ENCODE peak calls at places on chromosomes 13 and 19, in seven cellular contexts. V is endothelial cell of umbilical vein, O is HCT116, T is tibial nerve, F is ovary, J is breast epithelium, L is uterus. U is an unnamed sample.

GRCh38 chr19:55344444-55344843 is 4.8 kb downstream of the KMT5C start:
- DNase-seq in V (no peak), O (no peak), T (no peak), F (peak; percentile 30), J (no peak), L (no peak), U (no peak)

GRCh38 chr13:36858285-36858684 is 39.3 kb downstream of the RFXAP start:
- DNase-seq in V (peak; percentile 68), O (peak; percentile 31), T (peak; percentile 8), F (no peak), J (no peak), L (no peak), U (no peak)

GRCh38 chr13:79907527-79907926 is 426.6 kb downstream of the NDFIP2 start:
- DNase-seq in V (no peak), O (no peak), T (no peak), F (no peak), J (no peak), L (no peak), U (no peak)

GRCh38 chr19:14767466-14767971 is 10.8 kb downstream of the ADGRE2 start:
- DNase-seq in V (no peak), O (no peak), T (no peak), F (no peak), J (peak; percentile 37), L (no peak), U (peak; percentile 21)

GRCh38 chr13:102555914-102556553 is 40.8 kb upstream of the TPP2 start:
- DNase-seq in V (peak; percentile 52), O (peak; percentile 21), T (no peak), F (no peak), J (no peak), L (no peak), U (no peak)

GRCh38 chr13:82606008-82606407 is 1276.3 kb downstream of the SLITRK1 start:
- DNase-seq in V (no peak), O (no peak), T (no peak), F (no peak), J (no peak), L (no peak), U (no peak)

GRCh38 chr19:34967551-34967950 is 3.5 kb upstream of the ZNF792 start:
- DNase-seq in V (no peak), O (no peak), T (no peak), F (no peak), J (no peak), L (no peak), U (no peak)

GRCh38 chr13:108437496-108437895 is 168.0 kb downstream of the TNFSF13B start:
- DNase-seq in V (no peak), O (no peak), T (no peak), F (no peak), J (no peak), L (no peak), U (no peak)

GRCh38 chr13:113927661-113928581 is 46.0 kb downstream of the C13orf46 start:
- DNase-seq in V (no peak), O (no peak), T (peak; percentile 77), F (peak; percentile 52), J (peak; percentile 85), L (peak; percentile 78), U (no peak)

GRCh38 chr13:112587359-112587766 is 590 bp downstream of the TUBGCP3 start:
- DNase-seq in V (peak; percentile 85), O (peak; percentile 18), T (peak; percentile 62), F (peak; percentile 92), J (peak; percentile 71), L (peak; percentile 89), U (peak; percentile 74)

GRCh38 chr19:17243854-17244617 is 1.7 kb downstream of the NR2F6 start:
- DNase-seq in V (no peak), O (no peak), T (peak; percentile 58), F (peak; percentile 59), J (no peak), L (peak; percentile 56), U (peak; percentile 82)

GRCh38 chr13:45933203-45934014 is 81.9 kb upstream of the SIAH3 start:
- DNase-seq in V (no peak), O (no peak), T (no peak), F (no peak), J (no peak), L (no peak), U (no peak)

GRCh38 chr19:38907227-38907626 is 4.8 kb downstream of the CCER2 start:
- DNase-seq in V (no peak), O (no peak), T (no peak), F (no peak), J (no peak), L (no peak), U (no peak)

GRCh38 chr13:25840261-25840660 is 211.6 kb downstream of the SHISA2 start:
- DNase-seq in V (no peak), O (no peak), T (no peak), F (no peak), J (no peak), L (no peak), U (no peak)

GRCh38 chr13:66237411-66238062 is 992.6 kb downstream of the PCDH9 start:
- DNase-seq in V (no peak), O (no peak), T (no peak), F (no peak), J (no peak), L (no peak), U (no peak)

GRCh38 chr13:41650706-41651105 is 193.4 kb downstream of the RGCC start:
- DNase-seq in V (no peak), O (no peak), T (no peak), F (no peak), J (no peak), L (no peak), U (no peak)

GRCh38 chr19:54136864-54137113 is 773 bp upstream of the CNOT3 start:
- DNase-seq in V (no peak), O (no peak), T (no peak), F (no peak), J (no peak), L (no peak), U (no peak)
- TF ChIP-seq POLR2A in V (no peak), O (peak; percentile 87), T (no peak), F (no peak), J (no peak), L (peak; percentile 50), U (peak; percentile 31)

DNA sequence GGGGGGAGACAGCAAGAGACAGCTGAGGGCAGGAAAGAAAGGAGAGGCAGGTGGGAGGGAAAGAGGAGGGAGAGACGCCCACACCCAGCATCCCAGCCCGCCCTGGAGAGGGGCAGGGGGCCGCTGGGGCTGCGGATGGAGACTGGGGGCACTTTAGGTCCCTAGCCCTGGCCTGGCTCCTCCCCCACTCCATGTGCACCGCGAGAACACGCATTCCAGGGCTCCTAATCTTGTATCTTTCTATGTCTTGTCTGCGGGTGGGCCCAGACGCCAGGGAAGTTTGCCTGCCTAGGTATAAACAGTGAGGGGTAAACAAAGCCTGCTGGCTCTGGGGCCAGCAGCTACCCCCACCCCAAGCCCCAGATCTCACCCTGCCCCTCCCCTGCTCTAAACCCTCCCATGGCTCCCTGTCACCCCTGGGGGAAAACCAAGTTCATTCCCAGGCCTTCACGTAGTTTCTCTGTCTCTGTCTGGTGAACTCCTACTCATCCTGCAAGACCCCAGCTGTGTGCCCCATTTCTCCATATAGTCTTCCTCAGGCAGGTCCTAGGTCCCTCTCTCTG is 5.8 kb downstream of the TLE5 start:
- DNase-seq in V (no peak), O (no peak), T (no peak), F (peak; percentile 61), J (no peak), L (no peak), U (no peak)
- H3K4me1 ChIP-seq in V (peaks cover 3% of the 10 kb centered on the region), O (peaks cover 51% of the 10 kb centered on the region), T (peaks cover 24% of the 10 kb centered on the region), F (peaks cover 10% of the 10 kb centered on the region), J (peaks cover 44% of the 10 kb centered on the region), L (peaks cover 8% of the 10 kb centered on the region), U (peaks cover 8% of the 10 kb centered on the region)

DNA sequence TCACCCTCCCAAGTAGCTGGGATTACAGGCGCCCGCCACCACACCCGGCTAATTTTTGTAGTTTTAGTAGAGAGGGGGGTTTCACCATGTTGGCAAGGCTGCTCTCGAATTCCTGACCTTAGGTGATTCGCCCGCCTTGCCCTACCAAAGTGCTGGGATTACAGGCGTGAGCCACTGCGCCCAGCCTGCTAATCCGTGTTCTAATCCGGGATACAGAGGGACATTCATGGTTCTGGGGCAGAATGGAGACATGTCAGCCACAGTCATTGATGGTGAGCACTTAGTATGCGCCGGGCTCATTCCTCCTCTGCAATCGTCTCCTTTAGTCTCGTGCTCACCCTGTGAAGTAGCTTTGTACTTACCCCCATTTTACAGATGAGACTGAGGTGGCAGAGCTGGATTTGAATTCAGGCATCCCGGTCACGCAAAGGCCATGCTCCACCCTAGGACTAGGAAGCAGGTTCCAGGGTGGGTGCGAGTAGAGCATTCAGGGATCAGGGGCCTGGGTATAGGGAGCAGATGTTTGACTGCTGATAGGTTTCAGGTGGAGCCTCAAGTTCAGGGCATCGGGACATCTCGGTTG is 8.2 kb downstream of the RRAS start:
- DNase-seq in V (no peak), O (no peak), T (no peak), F (no peak), J (no peak), L (no peak), U (no peak)
- TF ChIP-seq POLR2A in V (no peak), O (no peak), T (no peak), F (no peak), J (no peak), L (no peak), U (no peak)

GRCh38 chr13:77398825-77399620 is 72.1 kb upstream of the MYCBP2 start:
- DNase-seq in V (no peak), O (no peak), T (no peak), F (no peak), J (no peak), L (no peak), U (no peak)
- H3K4me1 ChIP-seq in V (no peaks in the 10 kb centered on the region), O (no peaks in the 10 kb centered on the region), T (no peaks in the 10 kb centered on the region), F (no peaks in the 10 kb centered on the region), J (no peaks in the 10 kb centered on the region), L (no peaks in the 10 kb centered on the region), U (no peaks in the 10 kb centered on the region)

GRCh38 chr19:12720851-12721655 is 2.7 kb downstream of the TNPO2 start:
- DNase-seq in V (no peak), O (no peak), T (no peak), F (peak; percentile 64), J (no peak), L (no peak), U (no peak)
- TF ChIP-seq POLR2A in V (peak; percentile 38), O (no peak), T (no peak), F (no peak), J (no peak), L (no peak), U (no peak)

U was measured in Peyer's patch.